ENCODE peak calls at places on chromosomes 16 and 17, in six cellular contexts. M is stomach, Y is right lobe of liver, U is pancreas, E is ovary, K is upper lobe of right lung. P is an unnamed sample.

GRCh38 chr17:266701-267656 is 85.5 kb upstream of the DOC2B start:
- DNase-seq in U (peak; percentile 40), K (peak; percentile 54), M (peak; percentile 23), E (peak; percentile 16), Y (peak; percentile 44), P (no peak)

GRCh38 chr17:77096570-77097214 is 44.1 kb upstream of the SEC14L1 start:
- DNase-seq in K (no peak), U (no peak), E (no peak), M (peak; percentile 60), Y (no peak), P (no peak)

GRCh38 chr16:87086575-87086974 is 230.6 kb downstream of the C16orf95 start:
- DNase-seq in K (no peak), E (no peak), Y (no peak), U (no peak), M (no peak), P (no peak)

GRCh38 chr17:44983563-44983962 is 15.5 kb upstream of the C1QL1 start:
- DNase-seq in Y (no peak), U (no peak), M (no peak), E (no peak), K (no peak), P (no peak)

GRCh38 chr16:23339781-23340180 is 37.7 kb downstream of the SCNN1B start:
- DNase-seq in U (no peak), Y (no peak), K (no peak), E (no peak), M (no peak), P (peak; percentile 71)

GRCh38 chr17:71975331-71975801 is 145.5 kb upstream of the SOX9 start:
- DNase-seq in M (no peak), U (no peak), Y (no peak), E (no peak), K (no peak), P (no peak)

GRCh38 chr16:66923866-66924265 is 1.5 kb downstream of the RRAD start:
- DNase-seq in K (no peak), M (no peak), Y (no peak), U (no peak), E (no peak), P (no peak)

GRCh38 chr16:1527836-1528811 is 5.3 kb upstream of the TMEM204 start:
- DNase-seq in E (peak; percentile 66), M (no peak), Y (no peak), U (no peak), K (no peak), P (no peak)

GRCh38 chr17:81067331-81067730 is 32.4 kb downstream of the BAIAP2 start:
- DNase-seq in M (peak; percentile 63), E (no peak), Y (no peak), K (no peak), U (no peak), P (no peak)

GRCh38 chr17:42077770-42078169 is 20.5 kb downstream of the ZNF385C start:
- DNase-seq in U (no peak), E (no peak), M (no peak), Y (no peak), K (no peak), P (no peak)

GRCh38 chr17:2102931-2103398 is 48.1 kb downstream of the HIC1 start:
- DNase-seq in K (no peak), U (no peak), Y (no peak), M (no peak), E (peak; percentile 1), P (peak; percentile 58)

GRCh38 chr16:56783332-56783731 is 53.4 kb downstream of the NUP93 start:
- DNase-seq in Y (no peak), E (no peak), U (no peak), K (no peak), M (no peak), P (no peak)

GRCh38 chr16:55543470-55543869 is 23.0 kb upstream of the CAPNS2 start:
- DNase-seq in Y (no peak), K (no peak), M (no peak), E (no peak), U (no peak), P (no peak)
- TF ChIP-seq CTCF in Y (peak; percentile 28), K (peak; percentile 42), M (peak; percentile 17), E (peak; percentile 21), U (no peak), P (peak; percentile 59)

DNA sequence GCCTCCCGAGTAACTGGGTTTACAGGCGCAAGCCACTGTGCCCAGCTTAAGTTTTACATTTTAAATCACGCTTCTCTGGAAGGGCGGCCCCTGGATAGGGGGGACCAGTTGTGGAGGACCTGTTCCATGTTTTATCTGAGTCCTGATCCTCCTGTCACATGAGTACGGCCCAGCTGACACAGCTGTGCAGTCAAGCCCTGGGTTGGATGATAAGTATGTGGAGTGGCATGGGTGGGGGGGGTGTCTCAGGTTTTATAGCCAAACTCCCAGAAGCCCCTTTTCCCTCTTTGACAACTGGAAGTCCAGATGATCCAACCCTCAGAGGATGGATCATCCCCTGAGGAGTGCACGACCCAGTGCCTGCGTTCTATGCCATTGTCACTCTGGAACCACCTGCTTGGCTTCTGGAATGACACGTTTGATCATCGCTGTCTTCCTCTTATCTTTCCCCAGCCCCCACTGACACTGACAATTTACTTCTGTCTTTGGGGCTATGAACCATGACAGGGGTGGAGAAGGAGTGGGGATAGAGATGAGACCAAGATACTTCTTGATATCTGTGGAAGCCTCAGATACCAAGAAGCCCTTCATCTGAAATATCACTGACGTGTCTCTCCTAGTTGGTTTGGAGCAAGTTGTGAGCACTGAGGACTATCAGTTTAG is 191.2 kb downstream of the MSI2 start:
- DNase-seq in M (no peak), K (no peak), Y (no peak), E (no peak), U (no peak), P (no peak)
- H3K4me1 ChIP-seq in M (peaks cover 12% of the 10 kb centered on the region), K (peaks cover under 1% of the 10 kb centered on the region), Y (no peaks in the 10 kb centered on the region), E (peaks cover 19% of the 10 kb centered on the region), U (no peaks in the 10 kb centered on the region), P (peaks cover 9% of the 10 kb centered on the region)

GRCh38 chr16:68366062-68366461 is 55.2 kb downstream of the PRMT7 start:
- DNase-seq in M (no peak), Y (no peak), U (no peak), K (no peak), E (no peak), P (no peak)

GRCh38 chr16:68367440-68367839 is 56.6 kb downstream of the PRMT7 start:
- DNase-seq in K (no peak), M (no peak), U (no peak), E (no peak), Y (no peak), P (no peak)

GRCh38 chr16:68368602-68368944 is 57.8 kb downstream of the PRMT7 start:
- DNase-seq in Y (no peak), M (no peak), U (no peak), K (no peak), E (no peak), P (no peak)

GRCh38 chr16:68367891-68368601 is 57.2 kb downstream of the PRMT7 start:
- DNase-seq in E (no peak), Y (no peak), K (no peak), M (no peak), U (no peak), P (no peak)

GRCh38 chr16:68367034-68367433 is 56.2 kb downstream of the PRMT7 start:
- DNase-seq in U (no peak), Y (no peak), K (no peak), E (peak; percentile 47), M (peak; percentile 48), P (no peak)
- TF ChIP-seq CTCF in U (no peak), Y (peak; percentile 43), K (peak; percentile 38), E (no peak), M (no peak), P (peak; percentile 61)

DNA sequence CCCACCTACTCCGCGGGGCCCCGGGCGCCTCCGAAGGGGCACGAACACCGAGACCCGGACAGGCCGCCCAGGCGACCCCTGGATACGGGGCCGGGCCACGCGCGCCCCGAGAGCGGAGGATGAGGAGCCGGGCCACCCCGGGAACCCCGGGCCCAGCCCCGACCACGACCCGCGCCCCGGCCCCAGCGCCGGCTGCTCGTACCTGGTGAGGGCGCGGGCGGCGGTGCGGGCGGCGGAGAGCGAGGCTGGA is 192 bp downstream of the FASN start:
- DNase-seq in U (no peak), M (no peak), K (no peak), Y (no peak), E (no peak), P (no peak)
- H3K4me1 ChIP-seq in U (peaks cover 10% of the 10 kb centered on the region), M (peaks cover 64% of the 10 kb centered on the region), K (peaks cover 20% of the 10 kb centered on the region), Y (no peaks in the 10 kb centered on the region), E (peaks cover 8% of the 10 kb centered on the region), P (peaks cover 4% of the 10 kb centered on the region)

DNA sequence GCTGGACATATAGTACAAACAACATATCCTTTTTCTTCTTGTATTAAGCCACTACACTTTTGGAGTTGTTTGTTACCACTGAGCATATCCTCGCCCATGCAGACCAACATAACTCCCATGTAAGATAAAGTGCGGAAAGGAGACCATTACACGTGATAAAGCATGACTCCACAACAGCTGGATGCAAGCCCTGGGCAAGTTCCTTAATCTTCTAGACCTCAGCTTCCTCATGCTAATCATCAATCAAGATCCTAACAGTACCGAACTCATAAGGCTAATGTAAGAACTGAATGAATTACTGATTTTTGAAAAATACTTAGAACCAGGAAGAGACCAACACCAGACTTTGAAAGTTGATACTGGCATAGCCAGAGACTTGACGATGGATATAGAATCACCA is 47.0 kb upstream of the GSG1L start:
- DNase-seq in E (no peak), Y (no peak), M (peak; percentile 4), U (no peak), K (no peak), P (no peak)
- TF ChIP-seq CTCF in E (no peak), Y (no peak), M (no peak), U (no peak), K (no peak), P (no peak)

DNA sequence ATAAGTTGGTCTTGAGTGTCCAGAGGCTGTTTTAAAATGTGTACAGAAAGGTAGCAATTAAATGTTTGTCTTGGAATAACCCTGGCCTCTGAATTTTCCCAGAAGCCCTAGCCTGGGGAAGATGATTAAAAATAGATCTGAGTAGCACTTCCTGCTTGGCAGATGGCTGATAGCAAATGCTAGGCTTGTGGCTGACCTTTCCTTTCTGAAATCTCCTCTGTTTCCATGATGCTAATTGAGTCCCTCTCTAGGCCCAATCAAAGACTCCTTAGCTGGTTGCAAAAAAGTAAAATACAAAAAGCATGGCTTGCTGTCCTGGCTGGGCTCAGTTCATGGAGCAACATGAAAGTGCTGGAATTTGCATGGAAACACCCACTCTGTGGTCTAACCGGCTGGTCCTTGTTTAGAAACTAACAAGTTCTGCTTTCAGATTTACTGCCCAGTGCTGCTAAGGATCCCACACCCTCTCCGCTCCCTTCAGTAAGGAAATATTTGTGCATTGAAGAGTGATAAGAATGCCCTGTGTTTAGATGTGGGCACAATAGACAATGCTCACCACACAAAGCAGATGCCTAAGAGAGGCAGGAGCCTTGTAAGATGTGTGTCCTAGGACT is 40.8 kb downstream of the YPEL2 start:
- DNase-seq in E (no peak), M (peak; percentile 53), U (no peak), K (no peak), Y (no peak), P (no peak)
- H3K4me1 ChIP-seq in E (peaks cover 32% of the 10 kb centered on the region), M (peaks cover 99% of the 10 kb centered on the region), U (peaks cover 66% of the 10 kb centered on the region), K (peaks cover 80% of the 10 kb centered on the region), Y (peaks cover 16% of the 10 kb centered on the region), P (no peaks in the 10 kb centered on the region)

GRCh38 chr16:4183258-4184037 is 58.4 kb downstream of the SRL start:
- DNase-seq in Y (peak; percentile 96), E (peak; percentile 94), M (peak; percentile 93), K (peak; percentile 97), U (peak; percentile 99), P (peak; percentile 78)
- TF ChIP-seq CTCF in Y (no peak), E (no peak), M (peak; percentile 12), K (no peak), U (no peak), P (no peak)